ENCODE peak calls at places on chromosomes 3 and 15, in four cellular contexts. V is A549, C is K562, N is H1. Q is an unnamed sample.

GRCh38 chr3:66338927-66339326 is 118.1 kb downstream of the SLC25A26 start:
- DNase-seq in V (no peak), C (no peak), N (no peak), Q (peak)

GRCh38 chr15:74156678-74157411 is 16.7 kb upstream of the ISLR start:
- DNase-seq in V (no peak), N (no peak), C (no peak), Q (no peak)

GRCh38 chr3:194046995-194047681 is 88.8 kb upstream of the HES1 start:
- DNase-seq in V (no peak), N (no peak), C (no peak), Q (no peak)

GRCh38 chr3:149085828-149086231 is 503 bp downstream of the HLTF start:
- DNase-seq in V (peak), N (no peak), C (peak), Q (peak)

GRCh38 chr15:64521201-64521600 is 60.8 kb downstream of the ZNF609 start:
- DNase-seq in C (no peak), V (no peak), N (no peak), Q (no peak)

GRCh38 chr3:81268526-81268925 is 492.9 kb downstream of the GBE1 start:
- DNase-seq in N (no peak), V (no peak), C (no peak), Q (no peak)

GRCh38 chr15:55389276-55389631 is 18.9 kb downstream of the CCPG1 start:
- DNase-seq in V (peak), N (no peak), C (no peak), Q (peak)

GRCh38 chr3:172046268-172046915 is 7.0 kb downstream of the FNDC3B start:
- DNase-seq in C (no peak), V (no peak), N (no peak), Q (peak)

GRCh38 chr3:149449799-149450198 is 24.7 kb upstream of the TM4SF4 start:
- DNase-seq in N (no peak), C (no peak), V (no peak), Q (peak)

GRCh38 chr3:11074441-11074840 is 79.9 kb upstream of the HRH1 start:
- DNase-seq in V (no peak), N (no peak), C (no peak), Q (no peak)

GRCh38 chr15:69194854-69195253 is 34.4 kb downstream of the GLCE start:
- DNase-seq in V (no peak), N (no peak), C (no peak), Q (no peak)

GRCh38 chr15:49902791-49903481 is 216.1 kb downstream of the ATP8B4 start:
- DNase-seq in C (no peak), N (no peak), V (no peak), Q (peak)

GRCh38 chr15:68055224-68055705 is 1.1 kb downstream of the PIAS1 start:
- DNase-seq in V (no peak), N (no peak), C (no peak), Q (peak)

GRCh38 chr3:11134794-11135193 is 19.5 kb upstream of the HRH1 start:
- DNase-seq in N (no peak), V (no peak), C (no peak), Q (peak)

GRCh38 chr15:57903626-57904025 is 161.9 kb downstream of the ALDH1A2 start:
- DNase-seq in V (no peak), C (no peak), N (no peak), Q (no peak)

GRCh38 chr3:188937389-188937788 is 234.4 kb upstream of the TPRG1 start:
- DNase-seq in N (no peak), V (no peak), C (no peak), Q (peak)

GRCh38 chr15:67331676-67332075 is 77.1 kb downstream of the IQCH start:
- DNase-seq in C (no peak), N (no peak), V (no peak), Q (peak)

GRCh38 chr3:147616998-147617619 is 207.9 kb downstream of the ZIC1 start:
- DNase-seq in C (no peak), N (no peak), V (no peak), Q (peak)

GRCh38 chr15:22979699-22980188 is 424 bp downstream of the CYFIP1 start:
- DNase-seq in N (peak), C (no peak), V (peak), Q (peak)

GRCh38 chr3:31197941-31198340 is 303.5 kb upstream of the GADL1 start:
- DNase-seq in N (no peak), V (no peak), C (no peak), Q (no peak)

GRCh38 chr3:147930417-147930816 is 521.3 kb downstream of the ZIC1 start:
- DNase-seq in C (no peak), V (no peak), N (no peak), Q (peak)

GRCh38 chr15:98896802-98897732 is 110.5 kb downstream of the PGPEP1L start:
- DNase-seq in N (no peak), C (no peak), V (peak), Q (peak)

GRCh38 chr3:45684327-45684892 is 4.8 kb upstream of the SACM1L start:
- DNase-seq in V (no peak), N (no peak), C (no peak), Q (no peak)

GRCh38 chr3:38823186-38823585 is 7.2 kb upstream of the SCN10A start:
- DNase-seq in N (no peak), C (no peak), V (no peak), Q (no peak)

GRCh38 chr3:110677506-110677905 is 394.1 kb upstream of the NECTIN3 start:
- DNase-seq in N (no peak), V (no peak), C (no peak), Q (peak)

GRCh38 chr3:137612293-137612692 is 151.8 kb upstream of the SOX14 start:
- DNase-seq in C (no peak), V (no peak), N (no peak), Q (no peak)

GRCh38 chr3:14866627-14867026 is 47.9 kb downstream of the FGD5 start:
- DNase-seq in N (no peak), C (no peak), V (no peak), Q (no peak)

GRCh38 chr3:56119575-56120349 is 348.5 kb downstream of the ERC2 start:
- DNase-seq in V (no peak), C (no peak), N (no peak), Q (peak)

GRCh38 chr3:12507871-12508281 is 23.6 kb downstream of the TSEN2 start:
- DNase-seq in C (no peak), V (no peak), N (no peak), Q (peak)

GRCh38 chr15:79068790-79069189 is 21.8 kb downstream of the RASGRF1 start:
- DNase-seq in N (no peak), V (no peak), C (no peak), Q (no peak)

DNA sequence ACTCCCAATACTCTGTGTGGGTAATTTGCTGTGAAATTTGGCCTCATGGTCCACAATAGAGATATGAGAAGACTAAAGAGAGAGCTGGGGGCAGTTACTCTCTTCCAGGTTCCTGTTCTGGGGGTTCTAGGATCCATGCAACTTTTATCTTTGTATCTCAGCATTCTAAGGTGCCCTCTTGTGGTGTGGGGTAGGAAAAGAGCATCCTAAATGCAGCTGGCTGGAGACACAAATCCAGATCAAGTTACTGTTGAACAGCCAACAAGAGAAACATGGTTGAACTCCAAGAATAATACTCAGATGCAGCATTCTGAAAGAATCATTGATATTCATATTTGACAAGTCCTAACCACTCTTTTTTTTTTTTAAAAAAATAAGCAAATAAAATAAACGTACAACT is 238.2 kb downstream of the GREM1 start:
- DNase-seq in C (peak), V (peak), N (no peak), Q (peak)
- TF ChIP-seq MAFK in C (no peak), V (no peak), N (no peak), Q (no peak)

GRCh38 chr15:43285609-43286037 is 18.9 kb upstream of the TGM5 start:
- DNase-seq in C (peak), N (peak), V (peak), Q (peak)
- H3K4me3 ChIP-seq in C (no peak), N (no peak), V (no peak), Q (no peak)

DNA sequence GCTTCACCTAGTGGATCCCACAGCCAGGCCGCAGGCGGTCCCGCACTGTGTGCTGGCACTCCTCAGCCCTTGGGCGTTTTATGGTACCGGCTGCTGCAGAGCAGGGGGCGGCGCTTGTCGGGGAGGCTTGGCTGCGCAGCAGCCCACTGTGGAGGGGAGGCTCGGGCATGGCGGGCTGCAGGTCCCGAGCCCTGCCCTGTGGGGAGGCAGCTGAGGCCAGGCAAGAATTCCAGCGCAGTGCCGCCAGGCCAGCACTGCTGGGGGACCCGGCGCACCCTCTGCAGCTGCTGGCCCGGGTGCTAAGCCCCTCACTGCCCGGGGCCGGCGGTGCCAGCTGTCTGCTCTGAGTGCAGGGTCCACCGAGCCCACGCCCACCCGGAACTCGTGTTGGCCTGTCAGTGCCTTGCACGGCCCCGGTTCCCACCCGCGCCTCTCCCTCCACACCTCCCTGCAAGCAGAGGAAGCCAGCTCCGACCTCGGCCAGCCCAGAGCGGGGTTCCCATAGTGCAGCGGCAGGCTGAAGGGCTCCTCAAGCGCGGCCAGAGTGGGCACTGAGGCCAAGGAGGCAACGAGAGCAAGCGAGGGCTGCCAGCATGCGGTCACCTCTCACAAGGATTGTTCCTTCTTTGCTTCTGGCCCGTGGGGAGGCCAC is 435.0 kb upstream of the ATP10A start:
- DNase-seq in C (no peak), V (no peak), N (no peak), Q (no peak)
- TF ChIP-seq MAFK in C (no peak), V (no peak), N (no peak), Q (no peak)

GRCh38 chr3:153752405-153753027 is 368.7 kb upstream of the ARHGEF26 start:
- DNase-seq in N (no peak), V (no peak), C (no peak), Q (no peak)
- H3K4me3 ChIP-seq in N (no peak), V (no peak), C (no peak), Q (no peak)

Q was measured in IMR-90.